ENCODE peak calls at places on chromosomes 5 and 9, in seven cellular contexts. One of them, this sample, is unnamed.

GRCh38 chr9:126413470-126414051 is 86.9 kb downstream of the MVB12B start:
- DNase-seq in activated CD4-positive, alpha-beta T cell treated with anti-CD3 and anti-CD28 coated beads for 24 hours: no peak
- DNase-seq in stimulated activated CD8-positive, alpha-beta memory T cell treated with anti-CD3 and anti-CD28 coated beads, Interleukin-7, amount 100 ng/mL, for 48 hours: no peak
- DNase-seq in heart right ventricle: no peak
- DNase-seq in SW 1271: no peak
- DNase-seq in AG10803: no peak
- DNase-seq in 8988T: no peak
- DNase-seq in this sample: no peak

GRCh38 chr9:114278881-114279570 is 43.9 kb upstream of the ORM1 start:
- DNase-seq in SW 1271: no peak
- DNase-seq in activated CD4-positive, alpha-beta T cell treated with anti-CD3 and anti-CD28 coated beads for 24 hours: no peak
- DNase-seq in 8988T: peak
- DNase-seq in AG10803: peak
- DNase-seq in stimulated activated CD8-positive, alpha-beta memory T cell treated with anti-CD3 and anti-CD28 coated beads, Interleukin-7, amount 100 ng/mL, for 48 hours: no peak
- DNase-seq in heart right ventricle: no peak
- DNase-seq in this sample: peak

GRCh38 chr9:13049223-13049622 is 230.3 kb downstream of the MPDZ start:
- DNase-seq in SW 1271: no peak
- DNase-seq in activated CD4-positive, alpha-beta T cell treated with anti-CD3 and anti-CD28 coated beads for 24 hours: no peak
- DNase-seq in AG10803: peak
- DNase-seq in heart right ventricle: no peak
- DNase-seq in 8988T: no peak
- DNase-seq in stimulated activated CD8-positive, alpha-beta memory T cell treated with anti-CD3 and anti-CD28 coated beads, Interleukin-7, amount 100 ng/mL, for 48 hours: no peak
- DNase-seq in this sample: no peak

GRCh38 chr9:98637381-98637780 is 71.4 kb downstream of the GABBR2 start:
- DNase-seq in AG10803: peak
- DNase-seq in 8988T: no peak
- DNase-seq in heart right ventricle: no peak
- DNase-seq in SW 1271: no peak
- DNase-seq in activated CD4-positive, alpha-beta T cell treated with anti-CD3 and anti-CD28 coated beads for 24 hours: no peak
- DNase-seq in stimulated activated CD8-positive, alpha-beta memory T cell treated with anti-CD3 and anti-CD28 coated beads, Interleukin-7, amount 100 ng/mL, for 48 hours: no peak
- DNase-seq in this sample: no peak

GRCh38 chr5:176781638-176782570 is 28.5 kb upstream of the UNC5A start:
- DNase-seq in AG10803: no peak
- DNase-seq in activated CD4-positive, alpha-beta T cell treated with anti-CD3 and anti-CD28 coated beads for 24 hours: no peak
- DNase-seq in stimulated activated CD8-positive, alpha-beta memory T cell treated with anti-CD3 and anti-CD28 coated beads, Interleukin-7, amount 100 ng/mL, for 48 hours: no peak
- DNase-seq in heart right ventricle: no peak
- DNase-seq in 8988T: no peak
- DNase-seq in SW 1271: no peak
- DNase-seq in this sample: no peak

GRCh38 chr9:112032733-112033132 is 136.1 kb downstream of the UGCG start:
- DNase-seq in 8988T: no peak
- DNase-seq in activated CD4-positive, alpha-beta T cell treated with anti-CD3 and anti-CD28 coated beads for 24 hours: no peak
- DNase-seq in SW 1271: no peak
- DNase-seq in AG10803: peak
- DNase-seq in heart right ventricle: no peak
- DNase-seq in stimulated activated CD8-positive, alpha-beta memory T cell treated with anti-CD3 and anti-CD28 coated beads, Interleukin-7, amount 100 ng/mL, for 48 hours: no peak
- DNase-seq in this sample: no peak

GRCh38 chr5:115869256-115869655 is 27.5 kb downstream of the AP3S1 start:
- DNase-seq in 8988T: no peak
- DNase-seq in activated CD4-positive, alpha-beta T cell treated with anti-CD3 and anti-CD28 coated beads for 24 hours: no peak
- DNase-seq in heart right ventricle: no peak
- DNase-seq in SW 1271: no peak
- DNase-seq in stimulated activated CD8-positive, alpha-beta memory T cell treated with anti-CD3 and anti-CD28 coated beads, Interleukin-7, amount 100 ng/mL, for 48 hours: no peak
- DNase-seq in AG10803: no peak
- DNase-seq in this sample: no peak

GRCh38 chr9:71001780-71002386 is 119.5 kb downstream of the TRPM3 start:
- DNase-seq in stimulated activated CD8-positive, alpha-beta memory T cell treated with anti-CD3 and anti-CD28 coated beads, Interleukin-7, amount 100 ng/mL, for 48 hours: no peak
- DNase-seq in 8988T: no peak
- DNase-seq in AG10803: peak
- DNase-seq in heart right ventricle: no peak
- DNase-seq in activated CD4-positive, alpha-beta T cell treated with anti-CD3 and anti-CD28 coated beads for 24 hours: no peak
- DNase-seq in SW 1271: no peak
- DNase-seq in this sample: no peak

GRCh38 chr5:10856646-10857332 is 95.8 kb upstream of the DAP start:
- DNase-seq in SW 1271: no peak
- DNase-seq in heart right ventricle: peak
- DNase-seq in 8988T: peak
- DNase-seq in AG10803: peak
- DNase-seq in stimulated activated CD8-positive, alpha-beta memory T cell treated with anti-CD3 and anti-CD28 coated beads, Interleukin-7, amount 100 ng/mL, for 48 hours: peak
- DNase-seq in activated CD4-positive, alpha-beta T cell treated with anti-CD3 and anti-CD28 coated beads for 24 hours: peak
- DNase-seq in this sample: peak

GRCh38 chr9:72592501-72593403 is 71.3 kb downstream of the TMC1 start:
- DNase-seq in heart right ventricle: no peak
- DNase-seq in activated CD4-positive, alpha-beta T cell treated with anti-CD3 and anti-CD28 coated beads for 24 hours: no peak
- DNase-seq in 8988T: peak
- DNase-seq in AG10803: peak
- DNase-seq in stimulated activated CD8-positive, alpha-beta memory T cell treated with anti-CD3 and anti-CD28 coated beads, Interleukin-7, amount 100 ng/mL, for 48 hours: no peak
- DNase-seq in SW 1271: no peak
- DNase-seq in this sample: no peak

GRCh38 chr9:128882677-128883590 is 1.0 kb downstream of the LRRC8A start:
- DNase-seq in AG10803: no peak
- DNase-seq in activated CD4-positive, alpha-beta T cell treated with anti-CD3 and anti-CD28 coated beads for 24 hours: no peak
- DNase-seq in stimulated activated CD8-positive, alpha-beta memory T cell treated with anti-CD3 and anti-CD28 coated beads, Interleukin-7, amount 100 ng/mL, for 48 hours: no peak
- DNase-seq in heart right ventricle: no peak
- DNase-seq in SW 1271: no peak
- DNase-seq in 8988T: no peak
- DNase-seq in this sample: no peak

GRCh38 chr5:59034498-59035186 is 451.8 kb downstream of the RAB3C start:
- DNase-seq in SW 1271: peak
- DNase-seq in 8988T: no peak
- DNase-seq in heart right ventricle: no peak
- DNase-seq in activated CD4-positive, alpha-beta T cell treated with anti-CD3 and anti-CD28 coated beads for 24 hours: no peak
- DNase-seq in stimulated activated CD8-positive, alpha-beta memory T cell treated with anti-CD3 and anti-CD28 coated beads, Interleukin-7, amount 100 ng/mL, for 48 hours: no peak
- DNase-seq in AG10803: peak
- DNase-seq in this sample: no peak

GRCh38 chr5:15655683-15656082 is 155.7 kb downstream of the FBXL7 start:
- DNase-seq in SW 1271: no peak
- DNase-seq in heart right ventricle: no peak
- DNase-seq in activated CD4-positive, alpha-beta T cell treated with anti-CD3 and anti-CD28 coated beads for 24 hours: no peak
- DNase-seq in stimulated activated CD8-positive, alpha-beta memory T cell treated with anti-CD3 and anti-CD28 coated beads, Interleukin-7, amount 100 ng/mL, for 48 hours: no peak
- DNase-seq in 8988T: no peak
- DNase-seq in AG10803: no peak
- DNase-seq in this sample: no peak

GRCh38 chr5:115629903-115630302 is 4.1 kb upstream of the TMED7 start:
- DNase-seq in stimulated activated CD8-positive, alpha-beta memory T cell treated with anti-CD3 and anti-CD28 coated beads, Interleukin-7, amount 100 ng/mL, for 48 hours: no peak
- DNase-seq in SW 1271: no peak
- DNase-seq in heart right ventricle: no peak
- DNase-seq in AG10803: no peak
- DNase-seq in 8988T: no peak
- DNase-seq in activated CD4-positive, alpha-beta T cell treated with anti-CD3 and anti-CD28 coated beads for 24 hours: no peak
- DNase-seq in this sample: no peak

GRCh38 chr9:35903049-35903448 is 3.0 kb upstream of the HRCT1 start:
- DNase-seq in 8988T: no peak
- DNase-seq in heart right ventricle: no peak
- DNase-seq in stimulated activated CD8-positive, alpha-beta memory T cell treated with anti-CD3 and anti-CD28 coated beads, Interleukin-7, amount 100 ng/mL, for 48 hours: no peak
- DNase-seq in SW 1271: no peak
- DNase-seq in activated CD4-positive, alpha-beta T cell treated with anti-CD3 and anti-CD28 coated beads for 24 hours: no peak
- DNase-seq in AG10803: peak
- DNase-seq in this sample: no peak

GRCh38 chr5:179866241-179867078 is 7.8 kb upstream of the MRNIP start:
- DNase-seq in AG10803: no peak
- DNase-seq in stimulated activated CD8-positive, alpha-beta memory T cell treated with anti-CD3 and anti-CD28 coated beads, Interleukin-7, amount 100 ng/mL, for 48 hours: peak
- DNase-seq in activated CD4-positive, alpha-beta T cell treated with anti-CD3 and anti-CD28 coated beads for 24 hours: no peak
- DNase-seq in heart right ventricle: no peak
- DNase-seq in 8988T: peak
- DNase-seq in SW 1271: no peak
- DNase-seq in this sample: peak

GRCh38 chr9:125748511-125749099 is 1.4 kb downstream of the PBX3 start:
- DNase-seq in AG10803: no peak
- DNase-seq in heart right ventricle: peak
- DNase-seq in 8988T: peak
- DNase-seq in activated CD4-positive, alpha-beta T cell treated with anti-CD3 and anti-CD28 coated beads for 24 hours: no peak
- DNase-seq in stimulated activated CD8-positive, alpha-beta memory T cell treated with anti-CD3 and anti-CD28 coated beads, Interleukin-7, amount 100 ng/mL, for 48 hours: no peak
- DNase-seq in SW 1271: no peak
- DNase-seq in this sample: no peak

GRCh38 chr5:79030663-79031480 is 38.6 kb downstream of the DMGDH start:
- DNase-seq in 8988T: no peak
- DNase-seq in SW 1271: no peak
- DNase-seq in heart right ventricle: no peak
- DNase-seq in AG10803: no peak
- DNase-seq in activated CD4-positive, alpha-beta T cell treated with anti-CD3 and anti-CD28 coated beads for 24 hours: no peak
- DNase-seq in stimulated activated CD8-positive, alpha-beta memory T cell treated with anti-CD3 and anti-CD28 coated beads, Interleukin-7, amount 100 ng/mL, for 48 hours: no peak
- DNase-seq in this sample: no peak

GRCh38 chr9:684950-685340 is 156.6 kb upstream of the DMRT1 start:
- DNase-seq in heart right ventricle: no peak
- DNase-seq in activated CD4-positive, alpha-beta T cell treated with anti-CD3 and anti-CD28 coated beads for 24 hours: no peak
- DNase-seq in AG10803: peak
- DNase-seq in 8988T: no peak
- DNase-seq in SW 1271: no peak
- DNase-seq in stimulated activated CD8-positive, alpha-beta memory T cell treated with anti-CD3 and anti-CD28 coated beads, Interleukin-7, amount 100 ng/mL, for 48 hours: no peak
- DNase-seq in this sample: no peak

GRCh38 chr5:116492016-116492623 is 82.5 kb downstream of the SEMA6A start:
- DNase-seq in AG10803: peak
- DNase-seq in 8988T: no peak
- DNase-seq in activated CD4-positive, alpha-beta T cell treated with anti-CD3 and anti-CD28 coated beads for 24 hours: no peak
- DNase-seq in stimulated activated CD8-positive, alpha-beta memory T cell treated with anti-CD3 and anti-CD28 coated beads, Interleukin-7, amount 100 ng/mL, for 48 hours: peak
- DNase-seq in heart right ventricle: no peak
- DNase-seq in SW 1271: no peak
- DNase-seq in this sample: no peak

GRCh38 chr9:14080940-14081621 is 232.9 kb downstream of the NFIB start:
- DNase-seq in SW 1271: no peak
- DNase-seq in activated CD4-positive, alpha-beta T cell treated with anti-CD3 and anti-CD28 coated beads for 24 hours: no peak
- DNase-seq in AG10803: no peak
- DNase-seq in stimulated activated CD8-positive, alpha-beta memory T cell treated with anti-CD3 and anti-CD28 coated beads, Interleukin-7, amount 100 ng/mL, for 48 hours: no peak
- DNase-seq in heart right ventricle: no peak
- DNase-seq in 8988T: no peak
- DNase-seq in this sample: no peak

GRCh38 chr5:87877023-87877422 is 391.6 kb downstream of the TMEM161B start:
- DNase-seq in AG10803: no peak
- DNase-seq in stimulated activated CD8-positive, alpha-beta memory T cell treated with anti-CD3 and anti-CD28 coated beads, Interleukin-7, amount 100 ng/mL, for 48 hours: no peak
- DNase-seq in activated CD4-positive, alpha-beta T cell treated with anti-CD3 and anti-CD28 coated beads for 24 hours: no peak
- DNase-seq in 8988T: no peak
- DNase-seq in heart right ventricle: no peak
- DNase-seq in SW 1271: no peak
- DNase-seq in this sample: no peak

GRCh38 chr9:96136992-96137665 is 164.8 kb downstream of the HSD17B3 start:
- DNase-seq in AG10803: peak
- DNase-seq in 8988T: no peak
- DNase-seq in SW 1271: no peak
- DNase-seq in stimulated activated CD8-positive, alpha-beta memory T cell treated with anti-CD3 and anti-CD28 coated beads, Interleukin-7, amount 100 ng/mL, for 48 hours: no peak
- DNase-seq in heart right ventricle: no peak
- DNase-seq in activated CD4-positive, alpha-beta T cell treated with anti-CD3 and anti-CD28 coated beads for 24 hours: no peak
- DNase-seq in this sample: peak

GRCh38 chr5:145978672-145979071 is 42.3 kb downstream of the SH3RF2 start:
- DNase-seq in SW 1271: no peak
- DNase-seq in activated CD4-positive, alpha-beta T cell treated with anti-CD3 and anti-CD28 coated beads for 24 hours: no peak
- DNase-seq in 8988T: no peak
- DNase-seq in stimulated activated CD8-positive, alpha-beta memory T cell treated with anti-CD3 and anti-CD28 coated beads, Interleukin-7, amount 100 ng/mL, for 48 hours: no peak
- DNase-seq in AG10803: no peak
- DNase-seq in heart right ventricle: no peak
- DNase-seq in this sample: peak

GRCh38 chr5:130710596-130710995 is 454.5 kb downstream of the HINT1 start:
- DNase-seq in heart right ventricle: no peak
- DNase-seq in activated CD4-positive, alpha-beta T cell treated with anti-CD3 and anti-CD28 coated beads for 24 hours: no peak
- DNase-seq in 8988T: no peak
- DNase-seq in SW 1271: no peak
- DNase-seq in AG10803: no peak
- DNase-seq in stimulated activated CD8-positive, alpha-beta memory T cell treated with anti-CD3 and anti-CD28 coated beads, Interleukin-7, amount 100 ng/mL, for 48 hours: no peak
- DNase-seq in this sample: no peak

GRCh38 chr9:35487066-35487465 is 2.8 kb upstream of the RUSC2 start:
- DNase-seq in SW 1271: no peak
- DNase-seq in heart right ventricle: no peak
- DNase-seq in stimulated activated CD8-positive, alpha-beta memory T cell treated with anti-CD3 and anti-CD28 coated beads, Interleukin-7, amount 100 ng/mL, for 48 hours: no peak
- DNase-seq in activated CD4-positive, alpha-beta T cell treated with anti-CD3 and anti-CD28 coated beads for 24 hours: no peak
- DNase-seq in 8988T: no peak
- DNase-seq in AG10803: no peak
- DNase-seq in this sample: no peak

GRCh38 chr9:94919376-94920098 is 193.0 kb downstream of the AOPEP start:
- DNase-seq in activated CD4-positive, alpha-beta T cell treated with anti-CD3 and anti-CD28 coated beads for 24 hours: no peak
- DNase-seq in SW 1271: no peak
- DNase-seq in AG10803: peak
- DNase-seq in stimulated activated CD8-positive, alpha-beta memory T cell treated with anti-CD3 and anti-CD28 coated beads, Interleukin-7, amount 100 ng/mL, for 48 hours: no peak
- DNase-seq in 8988T: no peak
- DNase-seq in heart right ventricle: no peak
- DNase-seq in this sample: peak

GRCh38 chr9:72030762-72031161 is 29.7 kb downstream of the C9orf57 start:
- DNase-seq in 8988T: no peak
- DNase-seq in heart right ventricle: no peak
- DNase-seq in SW 1271: no peak
- DNase-seq in activated CD4-positive, alpha-beta T cell treated with anti-CD3 and anti-CD28 coated beads for 24 hours: no peak
- DNase-seq in stimulated activated CD8-positive, alpha-beta memory T cell treated with anti-CD3 and anti-CD28 coated beads, Interleukin-7, amount 100 ng/mL, for 48 hours: no peak
- DNase-seq in AG10803: no peak
- DNase-seq in this sample: no peak

GRCh38 chr5:89847743-89848142 is 561.8 kb downstream of the CETN3 start:
- DNase-seq in AG10803: no peak
- DNase-seq in heart right ventricle: no peak
- DNase-seq in SW 1271: no peak
- DNase-seq in 8988T: no peak
- DNase-seq in stimulated activated CD8-positive, alpha-beta memory T cell treated with anti-CD3 and anti-CD28 coated beads, Interleukin-7, amount 100 ng/mL, for 48 hours: no peak
- DNase-seq in activated CD4-positive, alpha-beta T cell treated with anti-CD3 and anti-CD28 coated beads for 24 hours: no peak
- DNase-seq in this sample: no peak

GRCh38 chr5:14178671-14179211 is 35.6 kb downstream of the TRIO start:
- DNase-seq in stimulated activated CD8-positive, alpha-beta memory T cell treated with anti-CD3 and anti-CD28 coated beads, Interleukin-7, amount 100 ng/mL, for 48 hours: no peak
- DNase-seq in activated CD4-positive, alpha-beta T cell treated with anti-CD3 and anti-CD28 coated beads for 24 hours: no peak
- DNase-seq in 8988T: no peak
- DNase-seq in AG10803: peak
- DNase-seq in heart right ventricle: no peak
- DNase-seq in SW 1271: no peak
- DNase-seq in this sample: no peak

GRCh38 chr9:122684851-122685250 is 9.9 kb downstream of the OR1L3 start:
- DNase-seq in heart right ventricle: no peak
- DNase-seq in stimulated activated CD8-positive, alpha-beta memory T cell treated with anti-CD3 and anti-CD28 coated beads, Interleukin-7, amount 100 ng/mL, for 48 hours: no peak
- DNase-seq in SW 1271: no peak
- DNase-seq in activated CD4-positive, alpha-beta T cell treated with anti-CD3 and anti-CD28 coated beads for 24 hours: no peak
- DNase-seq in AG10803: no peak
- DNase-seq in 8988T: no peak
- DNase-seq in this sample: no peak

GRCh38 chr9:121259935-121260334 is 8.0 kb upstream of the GSN start:
- DNase-seq in 8988T: no peak
- DNase-seq in heart right ventricle: no peak
- DNase-seq in activated CD4-positive, alpha-beta T cell treated with anti-CD3 and anti-CD28 coated beads for 24 hours: no peak
- DNase-seq in SW 1271: no peak
- DNase-seq in stimulated activated CD8-positive, alpha-beta memory T cell treated with anti-CD3 and anti-CD28 coated beads, Interleukin-7, amount 100 ng/mL, for 48 hours: no peak
- DNase-seq in AG10803: no peak
- DNase-seq in this sample: no peak